ENCODE peak calls at places on chromosomes 3 and 15, in seven cellular contexts. A, W, O, J, P, D and T are unnamed samples.

GRCh38 chr3:127172670-127173515 is 20.0 kb upstream of the PRR23E start:
- DNase-seq in A (peak), W (no peak), O (peak), J (peak), P (no peak), D (no peak), T (no peak)

GRCh38 chr15:39887832-39888231 is 32.2 kb downstream of the GPR176 start:
- DNase-seq in A (no peak), W (no peak), O (peak), J (peak), P (no peak), D (no peak), T (no peak)

GRCh38 chr3:126522363-126522788 is 1.6 kb upstream of the CHST13 start:
- DNase-seq in A (peak), W (peak), O (peak), J (peak), P (peak), D (peak), T (peak)

GRCh38 chr3:19213608-19214220 is 65.4 kb downstream of the KCNH8 start:
- DNase-seq in A (no peak), W (no peak), O (no peak), J (no peak), P (no peak), D (no peak), T (peak)

GRCh38 chr3:76362643-76363042 is 577.3 kb upstream of the ZNF717 start:
- DNase-seq in A (no peak), W (no peak), O (no peak), J (no peak), P (no peak), D (no peak), T (no peak)

GRCh38 chr15:40222146-40222545 is 16.7 kb upstream of the PAK6 start:
- DNase-seq in A (no peak), W (no peak), O (no peak), J (no peak), P (no peak), D (no peak), T (no peak)

GRCh38 chr3:75224419-75224818 is 439.7 kb upstream of the FRG2C start:
- DNase-seq in A (no peak), W (no peak), O (no peak), J (no peak), P (no peak), D (no peak), T (no peak)

GRCh38 chr3:119331661-119332060 is 37.5 kb downstream of the ARHGAP31 start:
- DNase-seq in A (no peak), W (no peak), O (peak), J (no peak), P (no peak), D (no peak), T (no peak)

GRCh38 chr15:51103330-51103729 is 8.6 kb upstream of the TNFAIP8L3 start:
- DNase-seq in A (no peak), W (no peak), O (no peak), J (no peak), P (no peak), D (no peak), T (no peak)

GRCh38 chr3:188712257-188712924 is 459.4 kb upstream of the TPRG1 start:
- DNase-seq in A (no peak), W (no peak), O (peak), J (peak), P (no peak), D (no peak), T (no peak)

GRCh38 chr15:80856809-80857377 is 77.7 kb downstream of the CEMIP start:
- DNase-seq in A (peak), W (no peak), O (no peak), J (no peak), P (no peak), D (peak), T (no peak)

GRCh38 chr15:70761931-70762468 is 1.4 kb downstream of the UACA start:
- DNase-seq in A (no peak), W (no peak), O (peak), J (no peak), P (no peak), D (no peak), T (no peak)

GRCh38 chr15:60740787-60741354 is 261.9 kb upstream of the ICE2 start:
- DNase-seq in A (no peak), W (no peak), O (peak), J (no peak), P (peak), D (no peak), T (no peak)

GRCh38 chr15:88396382-88396781 is 70.8 kb downstream of the MRPL46 start:
- DNase-seq in A (no peak), W (no peak), O (no peak), J (no peak), P (no peak), D (no peak), T (no peak)

GRCh38 chr15:80615361-80615736 is 79.8 kb upstream of the ABHD17C start:
- DNase-seq in A (no peak), W (no peak), O (no peak), J (no peak), P (no peak), D (no peak), T (no peak)

GRCh38 chr15:84621358-84621979 is 20.7 kb downstream of the ZSCAN2 start:
- DNase-seq in A (no peak), W (no peak), O (no peak), J (no peak), P (no peak), D (no peak), T (no peak)

GRCh38 chr3:25725810-25726209 is 57.4 kb downstream of the NGLY1 start:
- DNase-seq in A (no peak), W (no peak), O (no peak), J (no peak), P (no peak), D (no peak), T (no peak)

GRCh38 chr3:122786067-122786466 is 7.6 kb downstream of the HSPBAP1 start:
- DNase-seq in A (no peak), W (no peak), O (peak), J (no peak), P (no peak), D (no peak), T (no peak)

GRCh38 chr3:101495552-101495951 is 17.5 kb downstream of the SENP7 start:
- DNase-seq in A (no peak), W (no peak), O (no peak), J (no peak), P (no peak), D (no peak), T (no peak)

GRCh38 chr15:41870689-41871081 is 23.2 kb downstream of the SPTBN5 start:
- DNase-seq in A (no peak), W (no peak), O (peak), J (peak), P (peak), D (no peak), T (no peak)

GRCh38 chr15:39127151-39127815 is 453.6 kb upstream of the THBS1 start:
- DNase-seq in A (no peak), W (no peak), O (peak), J (no peak), P (no peak), D (no peak), T (no peak)

GRCh38 chr3:99627062-99627826 is 11.2 kb upstream of the COL8A1 start:
- DNase-seq in A (no peak), W (no peak), O (no peak), J (no peak), P (no peak), D (no peak), T (no peak)

GRCh38 chr3:43872301-43872700 is 181.6 kb downstream of the ABHD5 start:
- DNase-seq in A (no peak), W (no peak), O (peak), J (peak), P (no peak), D (no peak), T (no peak)

GRCh38 chr3:194584866-194585265 is 48.4 kb downstream of the TMEM44 start:
- DNase-seq in A (no peak), W (no peak), O (no peak), J (no peak), P (peak), D (no peak), T (no peak)

GRCh38 chr3:154214320-154214719 is 93.1 kb downstream of the ARHGEF26 start:
- DNase-seq in A (no peak), W (no peak), O (no peak), J (no peak), P (no peak), D (no peak), T (no peak)

GRCh38 chr3:36166477-36166876 is 213.8 kb upstream of the STAC start:
- DNase-seq in A (no peak), W (no peak), O (peak), J (peak), P (no peak), D (no peak), T (no peak)

GRCh38 chr3:177594096-177594495 is 396.8 kb upstream of the TBL1XR1 start:
- DNase-seq in A (no peak), W (no peak), O (no peak), J (no peak), P (no peak), D (no peak), T (no peak)

GRCh38 chr3:55435446-55435845 is 51.7 kb downstream of the WNT5A start:
- DNase-seq in A (no peak), W (no peak), O (no peak), J (no peak), P (no peak), D (no peak), T (no peak)